ENCODE peak calls at places on chromosomes 13 and 19, in six cellular contexts. B, C, U, R, E and Y are unnamed samples. For H3K36me3, the result is how much of the 10 kb centered on the place peaks cover.

GRCh38 chr19:11507370-11508078 is 1.9 kb upstream of the ZNF653 start:
- DNase-seq in B (no peak), C (no peak), U (no peak), R (no peak), E (no peak), Y (no peak)

GRCh38 chr19:36060430-36060829 is 5.7 kb downstream of the WDR62 start:
- DNase-seq in B (no peak), C (no peak), U (no peak), R (peak), E (no peak), Y (peak)

GRCh38 chr13:73303858-73304257 is 245.1 kb downstream of the KLF5 start:
- DNase-seq in B (peak), C (no peak), U (no peak), R (no peak), E (no peak), Y (no peak)

GRCh38 chr13:49926019-49926418 is 10.1 kb downstream of the SPRYD7 start:
- DNase-seq in B (no peak), C (no peak), U (no peak), R (no peak), E (no peak), Y (no peak)

GRCh38 chr19:670609-671075 is 5.5 kb upstream of the FSTL3 start:
- DNase-seq in B (no peak), C (no peak), U (no peak), R (no peak), E (no peak), Y (no peak)

GRCh38 chr13:100100115-100100879 is 11.4 kb downstream of the PCCA start:
- DNase-seq in B (no peak), C (no peak), U (peak), R (peak), E (no peak), Y (no peak)

GRCh38 chr13:80055804-80056203 is 285.1 kb downstream of the SPRY2 start:
- DNase-seq in B (no peak), C (no peak), U (no peak), R (no peak), E (no peak), Y (no peak)

GRCh38 chr19:11457115-11457514 is 21.7 kb downstream of the PRKCSH start:
- DNase-seq in B (no peak), C (no peak), U (no peak), R (no peak), E (no peak), Y (no peak)

GRCh38 chr13:114194853-114195252 is 15.8 kb downstream of the CFAP97D2 start:
- DNase-seq in B (no peak), C (no peak), U (no peak), R (no peak), E (no peak), Y (no peak)

GRCh38 chr13:28401303-28402056 is 93.4 kb downstream of the FLT1 start:
- DNase-seq in B (no peak), C (no peak), U (no peak), R (no peak), E (no peak), Y (no peak)

GRCh38 chr19:28920269-28921066 is 292.5 kb downstream of the UQCRFS1 start:
- DNase-seq in B (no peak), C (no peak), U (no peak), R (no peak), E (no peak), Y (no peak)

GRCh38 chr19:9913237-9914000 is 22.9 kb downstream of the OLFM2 start:
- DNase-seq in B (no peak), C (no peak), U (no peak), R (no peak), E (no peak), Y (peak)

GRCh38 chr19:17282488-17283256 is 971 bp downstream of the ANKLE1 start:
- DNase-seq in B (no peak), C (peak), U (peak), R (peak), E (peak), Y (peak)

GRCh38 chr19:40403262-40403984 is 9.8 kb downstream of the PRX start:
- DNase-seq in B (peak), C (peak), U (peak), R (peak), E (peak), Y (peak)

GRCh38 chr13:44719857-44720671 is 143.9 kb upstream of the TSC22D1 start:
- DNase-seq in B (no peak), C (peak), U (peak), R (no peak), E (no peak), Y (no peak)

GRCh38 chr19:2154587-2155075 is 3.3 kb upstream of the AP3D1 start:
- DNase-seq in B (no peak), C (no peak), U (peak), R (no peak), E (no peak), Y (no peak)

GRCh38 chr13:44158741-44159632 is 214.6 kb upstream of the SERP2 start:
- DNase-seq in B (no peak), C (peak), U (no peak), R (no peak), E (no peak), Y (no peak)

GRCh38 chr19:38394488-38394887 is 6.0 kb downstream of the SPRED3 start:
- DNase-seq in B (no peak), C (no peak), U (no peak), R (no peak), E (no peak), Y (peak)

GRCh38 chr19:18435848-18436631 is 1.9 kb downstream of the ISYNA1 start:
- DNase-seq in B (no peak), C (no peak), U (no peak), R (peak), E (no peak), Y (peak)
- H3K36me3 ChIP-seq in B (under half), C (under half), U (under half), R (under half), E (under half), Y (under half)

GRCh38 chr13:112902669-112903068 is 66.3 kb upstream of the MCF2L start:
- DNase-seq in B (no peak), C (no peak), U (peak), R (no peak), E (peak), Y (peak)
- H3K4me3 ChIP-seq in B (no peak), C (no peak), U (no peak), R (no peak), E (no peak), Y (no peak)

GRCh38 chr19:15159251-15159650 is 41.5 kb downstream of the NOTCH3 start:
- DNase-seq in B (no peak), C (no peak), U (no peak), R (no peak), E (no peak), Y (no peak)

GRCh38 chr19:15156391-15156790 is 44.4 kb downstream of the NOTCH3 start:
- DNase-seq in B (no peak), C (no peak), U (no peak), R (no peak), E (no peak), Y (no peak)

GRCh38 chr19:15166700-15167099 is 34.1 kb downstream of the NOTCH3 start:
- DNase-seq in B (no peak), C (no peak), U (no peak), R (no peak), E (no peak), Y (no peak)

GRCh38 chr19:15161028-15161984 is 39.5 kb downstream of the NOTCH3 start:
- DNase-seq in B (no peak), C (no peak), U (no peak), R (no peak), E (no peak), Y (no peak)
- H3K36me3 ChIP-seq in B (under half), C (under half), U (under half), R (under half), E (half or more), Y (under half)

GRCh38 chr19:6465006-6465405 is 935 bp downstream of the CRB3 start:
- DNase-seq in B (no peak), C (no peak), U (no peak), R (no peak), E (no peak), Y (no peak)
- H3K4me3 ChIP-seq in B (peak), C (no peak), U (peak), R (no peak), E (peak), Y (no peak)

GRCh38 chr19:15371786-15372380 is 7.7 kb downstream of the AKAP8 start:
- DNase-seq in B (no peak), C (peak), U (no peak), R (no peak), E (no peak), Y (peak)
- H3K36me3 ChIP-seq in B (half or more), C (under half), U (under half), R (under half), E (half or more), Y (half or more)

DNA sequence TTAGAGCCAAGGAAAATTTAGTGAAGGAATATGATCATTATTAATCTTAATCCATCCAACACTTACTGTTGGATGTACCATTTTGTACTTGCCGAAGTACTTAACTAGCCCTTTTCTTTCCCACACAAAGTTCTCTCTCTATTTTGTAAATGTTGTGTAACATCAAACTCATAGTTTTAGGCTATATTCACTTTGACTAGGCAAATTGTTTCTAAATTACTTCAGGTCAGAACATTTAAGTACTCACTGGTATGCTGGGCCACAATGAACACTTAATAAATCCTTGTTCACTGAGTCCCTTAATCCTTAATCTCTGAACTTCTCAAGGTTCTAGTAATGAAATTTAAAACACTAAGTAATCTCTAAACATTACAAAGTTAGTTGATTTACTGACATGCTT is 49.3 kb upstream of the EEF1AKMT1 start:
- DNase-seq in B (no peak), C (no peak), U (no peak), R (no peak), E (no peak), Y (no peak)
- H3K4me3 ChIP-seq in B (no peak), C (no peak), U (no peak), R (no peak), E (no peak), Y (no peak)

GRCh38 chr19:5617080-5617479 is 5.5 kb downstream of the SAFB2 start:
- DNase-seq in B (no peak), C (no peak), U (no peak), R (no peak), E (no peak), Y (no peak)

GRCh38 chr19:5612891-5613290 is 9.7 kb downstream of the SAFB2 start:
- DNase-seq in B (no peak), C (no peak), U (no peak), R (no peak), E (no peak), Y (no peak)

GRCh38 chr19:5613466-5613865 is 9.1 kb downstream of the SAFB2 start:
- DNase-seq in B (no peak), C (peak), U (no peak), R (no peak), E (no peak), Y (no peak)

GRCh38 chr19:5618591-5618990 is 4.0 kb downstream of the SAFB2 start:
- DNase-seq in B (no peak), C (no peak), U (no peak), R (no peak), E (no peak), Y (no peak)

GRCh38 chr19:5615756-5616327 is 6.7 kb downstream of the SAFB2 start:
- DNase-seq in B (no peak), C (no peak), U (no peak), R (no peak), E (no peak), Y (no peak)
- H3K36me3 ChIP-seq in B (half or more), C (under half), U (under half), R (under half), E (half or more), Y (half or more)

DNA sequence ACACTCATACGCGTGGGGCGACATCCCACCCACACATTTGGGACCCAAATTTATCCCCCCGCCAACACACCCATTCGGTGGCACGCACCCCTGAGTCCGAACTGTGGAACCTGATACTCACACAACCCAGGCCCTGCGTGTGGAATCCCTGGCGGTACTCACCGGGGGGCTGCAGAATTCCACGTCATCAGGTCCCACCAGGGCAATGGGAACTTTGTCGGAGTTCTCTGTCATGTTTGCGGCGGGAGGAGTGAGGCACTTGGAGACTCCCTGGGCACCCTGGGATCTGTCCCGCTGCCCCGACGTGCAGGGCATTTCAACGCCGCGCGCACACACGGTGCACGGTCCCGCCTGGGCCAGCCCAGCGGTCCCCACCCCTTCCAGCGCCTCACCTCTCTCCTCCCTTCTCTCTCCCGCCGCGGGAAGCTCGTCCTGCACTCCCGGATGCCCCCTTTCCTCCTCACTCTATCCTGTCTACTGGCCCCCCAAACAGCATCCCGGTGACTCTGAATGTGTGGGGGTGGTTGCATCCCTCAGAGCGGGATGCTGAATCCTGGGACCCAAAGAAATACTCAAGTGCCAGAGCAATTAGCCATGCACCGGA is at the start of gene CNMD:
- DNase-seq in B (no peak), C (no peak), U (no peak), R (no peak), E (no peak), Y (no peak)
- H3K4me3 ChIP-seq in B (no peak), C (no peak), U (peak), R (no peak), E (peak), Y (peak)